ENCODE peak calls at places on chromosome 1, in seven cellular contexts. P is SK-N-SH, Z is HCT116, N is HepG2, F is K562, I is H1, D is GM12878. A is an unnamed sample.

GRCh38 chr1:70818391-70818790 is 229.2 kb downstream of the PTGER3 start:
- DNase-seq in N (no peak), P (no peak), Z (no peak), D (no peak), F (no peak), I (no peak), A (no peak)

GRCh38 chr1:220516722-220517042 is 11.3 kb upstream of the MARK1 start:
- DNase-seq in F (no peak), N (no peak), Z (no peak), P (no peak), I (no peak), D (no peak), A (no peak)

GRCh38 chr1:59016390-59016789 is 232.5 kb upstream of the JUN start:
- DNase-seq in D (no peak), I (no peak), F (no peak), Z (no peak), N (no peak), P (no peak), A (peak)

GRCh38 chr1:56216173-56216572 is 363.2 kb downstream of the PLPP3 start:
- DNase-seq in N (no peak), Z (no peak), D (no peak), I (no peak), P (no peak), F (no peak), A (no peak)

GRCh38 chr1:151130837-151131586 is 15.4 kb downstream of the SEMA6C start:
- DNase-seq in F (no peak), P (peak), N (no peak), D (peak), Z (no peak), I (peak), A (no peak)

GRCh38 chr1:186091222-186091720 is 283.8 kb downstream of the TPR start:
- DNase-seq in P (no peak), I (no peak), N (no peak), D (no peak), Z (no peak), F (no peak), A (no peak)

GRCh38 chr1:202045699-202046098 is 35.3 kb downstream of the ELF3 start:
- DNase-seq in D (no peak), N (no peak), F (no peak), I (no peak), P (no peak), Z (no peak), A (no peak)

GRCh38 chr1:88188038-88188437 is 496.0 kb upstream of the PKN2 start:
- DNase-seq in N (no peak), D (no peak), F (no peak), Z (no peak), P (no peak), I (no peak), A (peak)

GRCh38 chr1:171985639-171986038 is 144.3 kb downstream of the DNM3 start:
- DNase-seq in I (no peak), F (peak), N (no peak), Z (peak), P (peak), D (no peak), A (peak)

GRCh38 chr1:247797518-247797917 is 26.4 kb downstream of the OR14A16 start:
- DNase-seq in N (no peak), F (no peak), D (no peak), Z (no peak), I (no peak), P (no peak), A (no peak)

GRCh38 chr1:205668951-205669340 is 11.4 kb downstream of the SLC45A3 start:
- DNase-seq in I (no peak), Z (no peak), N (peak), P (peak), F (peak), D (peak), A (no peak)

GRCh38 chr1:24186993-24187790 is at the start of gene IFNLR1:
- DNase-seq in P (peak), I (peak), N (peak), F (no peak), Z (peak), D (no peak), A (peak)

GRCh38 chr1:157135646-157136045 is 2.5 kb downstream of the ETV3 start:
- DNase-seq in P (no peak), Z (no peak), N (peak), D (no peak), F (no peak), I (no peak), A (no peak)

GRCh38 chr1:17665950-17666720 is 89.0 kb upstream of the ACTL8 start:
- DNase-seq in Z (no peak), D (no peak), F (no peak), I (no peak), N (no peak), P (no peak), A (no peak)

GRCh38 chr1:52520149-52520548 is 32.7 kb downstream of the TUT4 start:
- DNase-seq in P (no peak), I (no peak), N (no peak), F (no peak), D (no peak), Z (no peak), A (no peak)

GRCh38 chr1:29282924-29283803 is 46.8 kb downstream of the PTPRU start:
- DNase-seq in P (peak), D (no peak), N (peak), I (peak), F (peak), Z (peak), A (peak)

GRCh38 chr1:9815150-9815549 is 8.6 kb downstream of the CLSTN1 start:
- DNase-seq in Z (no peak), I (no peak), D (no peak), P (no peak), F (no peak), N (peak), A (no peak)

GRCh38 chr1:230222678-230223077 is 155.6 kb downstream of the GALNT2 start:
- DNase-seq in N (no peak), P (no peak), Z (no peak), D (no peak), F (no peak), I (no peak), A (no peak)

GRCh38 chr1:172820759-172821158 is 161.9 kb downstream of the FASLG start:
- DNase-seq in N (no peak), D (no peak), Z (no peak), P (no peak), F (no peak), I (no peak), A (no peak)

GRCh38 chr1:55718758-55719671 is 503.9 kb upstream of the USP24 start:
- DNase-seq in Z (no peak), D (no peak), P (no peak), I (no peak), N (peak), F (no peak), A (no peak)

GRCh38 chr1:2208309-2209239 is 14.0 kb upstream of the FAAP20 start:
- DNase-seq in F (no peak), P (no peak), D (no peak), N (peak), Z (no peak), I (no peak), A (peak)

GRCh38 chr1:58971629-58972140 is 187.8 kb upstream of the JUN start:
- DNase-seq in D (no peak), Z (no peak), P (no peak), I (no peak), F (peak), N (peak), A (no peak)

GRCh38 chr1:20386682-20387081 is 96.0 kb downstream of the VWA5B1 start:
- DNase-seq in Z (no peak), I (no peak), D (no peak), N (no peak), P (peak), F (no peak), A (no peak)

GRCh38 chr1:160159846-160160245 is 8.4 kb downstream of the ATP1A4 start:
- DNase-seq in D (no peak), Z (no peak), I (no peak), N (no peak), P (no peak), F (no peak), A (no peak)

GRCh38 chr1:160163612-160164011 is 12.2 kb downstream of the ATP1A4 start:
- DNase-seq in F (peak), N (peak), Z (no peak), P (no peak), I (no peak), D (no peak), A (no peak)

GRCh38 chr1:160164121-160164520 is 12.7 kb downstream of the ATP1A4 start:
- DNase-seq in P (no peak), N (no peak), I (no peak), D (no peak), Z (no peak), F (no peak), A (no peak)

GRCh38 chr1:160162936-160163335 is 11.5 kb downstream of the ATP1A4 start:
- DNase-seq in N (no peak), Z (no peak), F (no peak), D (no peak), P (no peak), I (no peak), A (no peak)

GRCh38 chr1:160161965-160162705 is 10.7 kb downstream of the ATP1A4 start:
- DNase-seq in P (no peak), N (peak), D (no peak), F (peak), Z (no peak), I (peak), A (no peak)
- TF ChIP-seq JUND in P (no peak), N (no peak), D (no peak), F (no peak), Z (no peak), I (no peak), A (no peak)

GRCh38 chr1:77373702-77374101 is 91.9 kb downstream of the AK5 start:
- DNase-seq in N (no peak), P (no peak), Z (no peak), I (no peak), D (no peak), F (no peak), A (no peak)

GRCh38 chr1:77371396-77371795 is 89.6 kb downstream of the AK5 start:
- DNase-seq in I (no peak), P (no peak), Z (no peak), D (no peak), N (no peak), F (no peak), A (no peak)

GRCh38 chr1:77378723-77379533 is 97.1 kb downstream of the AK5 start:
- DNase-seq in Z (no peak), P (no peak), F (no peak), D (no peak), I (no peak), N (no peak), A (no peak)

GRCh38 chr1:77375541-77375940 is 93.7 kb downstream of the AK5 start:
- DNase-seq in D (no peak), I (no peak), N (no peak), F (no peak), Z (no peak), P (no peak), A (no peak)

GRCh38 chr1:77375990-77376389 is 94.2 kb downstream of the AK5 start:
- DNase-seq in D (no peak), N (no peak), F (no peak), Z (no peak), I (no peak), P (peak), A (no peak)
- TF ChIP-seq JUND in D (no peak), N (no peak), F (no peak), Z (no peak), I (no peak), P (no peak), A (no peak)

GRCh38 chr1:36322786-36323635 is 434 bp downstream of the EVA1B start:
- DNase-seq in F (peak), I (peak), N (no peak), D (no peak), P (peak), Z (no peak), A (no peak)
- TF ChIP-seq JUND in F (no peak), I (no peak), N (no peak), D (no peak), P (no peak), Z (no peak), A (no peak)

GRCh38 chr1:227899820-227900449 is 47.8 kb downstream of the WNT9A start:
- DNase-seq in N (no peak), P (no peak), I (peak), F (no peak), D (no peak), Z (no peak), A (no peak)
- TF ChIP-seq JUND in N (no peak), P (no peak), I (no peak), F (no peak), D (no peak), Z (no peak), A (no peak)

GRCh38 chr1:67126111-67126746 is 8.5 kb downstream of the C1orf141 start:
- DNase-seq in F (no peak), D (no peak), I (no peak), Z (no peak), P (no peak), N (no peak), A (no peak)
- TF ChIP-seq JUND in F (no peak), D (no peak), I (no peak), Z (no peak), P (no peak), N (no peak), A (no peak)